ENCODE peak calls at places on chromosomes 2 and 18, in six cellular contexts. One of them, this sample, is unnamed.

GRCh38 chr2:236551843-236552542 is 17.6 kb upstream of the ACKR3 start:
- DNase-seq in amniotic stem cell: no peak
- DNase-seq in endothelial cell: no peak
- DNase-seq in nephron progenitor cell: no peak
- DNase-seq in SJSA1: no peak
- DNase-seq in heart right ventricle: no peak
- DNase-seq in this sample: no peak

GRCh38 chr2:196677404-196677803 is 37.9 kb downstream of the CCDC150 start:
- DNase-seq in amniotic stem cell: peak; percentile 8
- DNase-seq in endothelial cell: no peak
- DNase-seq in nephron progenitor cell: no peak
- DNase-seq in SJSA1: no peak
- DNase-seq in heart right ventricle: no peak
- DNase-seq in this sample: no peak

GRCh38 chr2:196278491-196278911 is 107.1 kb upstream of the STK17B start:
- DNase-seq in amniotic stem cell: peak; percentile 80
- DNase-seq in endothelial cell: no peak
- DNase-seq in nephron progenitor cell: no peak
- DNase-seq in SJSA1: peak; percentile 44
- DNase-seq in heart right ventricle: no peak
- DNase-seq in this sample: no peak

GRCh38 chr2:175815537-175815936 is 186.5 kb downstream of the LNPK start:
- DNase-seq in amniotic stem cell: no peak
- DNase-seq in endothelial cell: no peak
- DNase-seq in nephron progenitor cell: no peak
- DNase-seq in SJSA1: no peak
- DNase-seq in heart right ventricle: no peak
- DNase-seq in this sample: no peak

GRCh38 chr2:129794517-129794916 is 184.9 kb upstream of the RAB6C start:
- DNase-seq in amniotic stem cell: no peak
- DNase-seq in endothelial cell: no peak
- DNase-seq in nephron progenitor cell: no peak
- DNase-seq in SJSA1: no peak
- DNase-seq in heart right ventricle: no peak
- DNase-seq in this sample: no peak

GRCh38 chr2:231425811-231426703 is 30.5 kb downstream of the B3GNT7 start:
- DNase-seq in amniotic stem cell: no peak
- DNase-seq in endothelial cell: no peak
- DNase-seq in nephron progenitor cell: no peak
- DNase-seq in SJSA1: peak; percentile 63
- DNase-seq in heart right ventricle: no peak
- DNase-seq in this sample: no peak

GRCh38 chr18:49041677-49042570 is 91.2 kb upstream of the SMAD7 start:
- DNase-seq in amniotic stem cell: no peak
- DNase-seq in endothelial cell: no peak
- DNase-seq in nephron progenitor cell: no peak
- DNase-seq in SJSA1: peak; percentile 54
- DNase-seq in heart right ventricle: peak; percentile 66
- DNase-seq in this sample: no peak

GRCh38 chr2:33111002-33111446 is 164.3 kb downstream of the LTBP1 start:
- DNase-seq in amniotic stem cell: no peak
- DNase-seq in endothelial cell: no peak
- DNase-seq in nephron progenitor cell: no peak
- DNase-seq in SJSA1: no peak
- DNase-seq in heart right ventricle: no peak
- DNase-seq in this sample: no peak

GRCh38 chr2:219331560-219332213 is 857 bp downstream of the RESP18 start:
- DNase-seq in amniotic stem cell: no peak
- DNase-seq in endothelial cell: peak; percentile 82
- DNase-seq in nephron progenitor cell: peak; percentile 95
- DNase-seq in SJSA1: no peak
- DNase-seq in heart right ventricle: peak; percentile 13
- DNase-seq in this sample: no peak

GRCh38 chr2:155546715-155547555 is 785.6 kb downstream of the NR4A2 start:
- DNase-seq in amniotic stem cell: no peak
- DNase-seq in endothelial cell: no peak
- DNase-seq in nephron progenitor cell: no peak
- DNase-seq in SJSA1: no peak
- DNase-seq in heart right ventricle: no peak
- DNase-seq in this sample: no peak

GRCh38 chr2:11129598-11130449 is 25.4 kb upstream of the SLC66A3 start:
- DNase-seq in amniotic stem cell: no peak
- DNase-seq in endothelial cell: peak; percentile 75
- DNase-seq in nephron progenitor cell: peak; percentile 94
- DNase-seq in SJSA1: no peak
- DNase-seq in heart right ventricle: no peak
- DNase-seq in this sample: peak; percentile 82

GRCh38 chr2:121887513-121888188 is 132.2 kb downstream of the TSN start:
- DNase-seq in amniotic stem cell: no peak
- DNase-seq in endothelial cell: no peak
- DNase-seq in nephron progenitor cell: no peak
- DNase-seq in SJSA1: no peak
- DNase-seq in heart right ventricle: no peak
- DNase-seq in this sample: no peak

GRCh38 chr2:230134496-230135073 is 65.9 kb upstream of the SLC16A14 start:
- DNase-seq in amniotic stem cell: no peak
- DNase-seq in endothelial cell: no peak
- DNase-seq in nephron progenitor cell: no peak
- DNase-seq in SJSA1: no peak
- DNase-seq in heart right ventricle: no peak
- DNase-seq in this sample: no peak

GRCh38 chr2:162890690-162891311 is 52.2 kb upstream of the KCNH7 start:
- DNase-seq in amniotic stem cell: peak; percentile 64
- DNase-seq in endothelial cell: peak; percentile 30
- DNase-seq in nephron progenitor cell: peak; percentile 31
- DNase-seq in SJSA1: no peak
- DNase-seq in heart right ventricle: no peak
- DNase-seq in this sample: no peak